ENCODE peak calls at places on chromosomes 1 and 21, in seven cellular contexts. One of them, this sample, is unnamed.
A peak's percentile ranks its signal among the peaks of the same experiment; 100 is the strongest.

GRCh38 chr1:117795190-117795589 is 134.2 kb downstream of the GDAP2 start:
- DNase-seq in uterus: no peak
- DNase-seq in fibroblast of pulmonary artery: peak; percentile 52
- DNase-seq in psoas muscle: peak; percentile 60
- DNase-seq in left ventricle myocardium inferior: peak; percentile 31
- DNase-seq in adrenal gland: peak; percentile 25
- DNase-seq in gastrocnemius medialis: no peak
- DNase-seq in this sample: peak; percentile 36

GRCh38 chr1:53326598-53327182 is 1.2 kb downstream of the LRP8 start:
- DNase-seq in psoas muscle: peak; percentile 56
- DNase-seq in uterus: no peak
- DNase-seq in adrenal gland: no peak
- DNase-seq in fibroblast of pulmonary artery: no peak
- DNase-seq in gastrocnemius medialis: no peak
- DNase-seq in left ventricle myocardium inferior: no peak
- DNase-seq in this sample: no peak

GRCh38 chr1:2341706-2342383 is 49.5 kb downstream of the MORN1 start:
- DNase-seq in adrenal gland: no peak
- DNase-seq in gastrocnemius medialis: no peak
- DNase-seq in uterus: no peak
- DNase-seq in psoas muscle: peak; percentile 40
- DNase-seq in left ventricle myocardium inferior: no peak
- DNase-seq in fibroblast of pulmonary artery: no peak
- DNase-seq in this sample: no peak

GRCh38 chr1:24142546-24143431 is at the start of gene IL22RA1:
- DNase-seq in uterus: no peak
- DNase-seq in left ventricle myocardium inferior: peak; percentile 30
- DNase-seq in adrenal gland: peak; percentile 35
- DNase-seq in gastrocnemius medialis: no peak
- DNase-seq in psoas muscle: no peak
- DNase-seq in fibroblast of pulmonary artery: no peak
- DNase-seq in this sample: no peak

GRCh38 chr1:205199090-205199930 is 12.2 kb downstream of the DSTYK start:
- DNase-seq in uterus: no peak
- DNase-seq in psoas muscle: no peak
- DNase-seq in adrenal gland: no peak
- DNase-seq in fibroblast of pulmonary artery: no peak
- DNase-seq in left ventricle myocardium inferior: no peak
- DNase-seq in gastrocnemius medialis: no peak
- DNase-seq in this sample: no peak

GRCh38 chr1:155218854-155219591 is 10.5 kb downstream of the MTX1 start:
- DNase-seq in gastrocnemius medialis: no peak
- DNase-seq in fibroblast of pulmonary artery: peak; percentile 81
- DNase-seq in adrenal gland: no peak
- DNase-seq in psoas muscle: no peak
- DNase-seq in uterus: peak; percentile 72
- DNase-seq in left ventricle myocardium inferior: no peak
- DNase-seq in this sample: no peak

GRCh38 chr1:87399264-87399663 is 70.6 kb downstream of the LMO4 start:
- DNase-seq in uterus: no peak
- DNase-seq in adrenal gland: no peak
- DNase-seq in gastrocnemius medialis: no peak
- DNase-seq in left ventricle myocardium inferior: no peak
- DNase-seq in fibroblast of pulmonary artery: no peak
- DNase-seq in psoas muscle: no peak
- DNase-seq in this sample: no peak

GRCh38 chr21:26179501-26179900 is 8.9 kb upstream of the APP start:
- DNase-seq in adrenal gland: no peak
- DNase-seq in uterus: no peak
- DNase-seq in gastrocnemius medialis: no peak
- DNase-seq in left ventricle myocardium inferior: no peak
- DNase-seq in fibroblast of pulmonary artery: no peak
- DNase-seq in psoas muscle: no peak
- DNase-seq in this sample: no peak

GRCh38 chr1:164725401-164725800 is 166.4 kb downstream of the PBX1 start:
- DNase-seq in gastrocnemius medialis: no peak
- DNase-seq in adrenal gland: no peak
- DNase-seq in psoas muscle: no peak
- DNase-seq in fibroblast of pulmonary artery: peak; percentile 66
- DNase-seq in left ventricle myocardium inferior: no peak
- DNase-seq in uterus: no peak
- DNase-seq in this sample: no peak

GRCh38 chr1:241847540-241847795 is 536 bp upstream of the EXO1 start:
- DNase-seq in left ventricle myocardium inferior: no peak
- DNase-seq in gastrocnemius medialis: no peak
- DNase-seq in psoas muscle: no peak
- DNase-seq in uterus: no peak
- DNase-seq in adrenal gland: no peak
- DNase-seq in fibroblast of pulmonary artery: no peak
- DNase-seq in this sample: no peak
- H3K4me3 ChIP-seq in left ventricle myocardium inferior: peak overlapping the region; percentile 80
- H3K4me3 ChIP-seq in gastrocnemius medialis: peak overlapping the region; percentile 93
- H3K4me3 ChIP-seq in psoas muscle: peak overlapping the region; percentile 75
- H3K4me3 ChIP-seq in uterus: peak overlapping the region; percentile 72
- H3K4me3 ChIP-seq in adrenal gland: peak overlapping the region; percentile 99
- H3K4me3 ChIP-seq in fibroblast of pulmonary artery: peak overlapping the region; percentile 90
- H3K4me3 ChIP-seq in this sample: peak overlapping the region; percentile 97

DNA sequence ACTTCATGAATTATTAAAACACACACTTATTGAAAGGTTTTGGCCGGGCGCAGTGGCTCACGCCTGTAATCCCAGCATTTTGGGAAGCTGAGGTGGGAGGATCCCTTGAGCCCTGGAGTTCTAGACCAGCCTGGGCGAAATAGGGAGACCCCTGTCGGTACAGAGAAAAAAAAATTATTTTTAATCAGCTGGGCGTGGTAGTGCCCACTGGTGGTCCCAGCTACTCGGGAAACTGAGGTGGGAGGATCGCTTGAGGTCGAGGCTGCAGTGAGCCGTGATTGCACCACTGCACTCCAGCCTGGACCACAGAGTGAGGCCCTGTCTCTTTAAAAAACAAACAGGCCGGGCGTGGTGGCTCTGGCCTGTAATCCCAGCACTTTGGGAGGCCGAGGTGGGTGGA is 1.7 kb downstream of the GABPB2 start:
- DNase-seq in uterus: no peak
- DNase-seq in left ventricle myocardium inferior: no peak
- DNase-seq in fibroblast of pulmonary artery: no peak
- DNase-seq in gastrocnemius medialis: no peak
- DNase-seq in adrenal gland: no peak
- DNase-seq in psoas muscle: no peak
- DNase-seq in this sample: no peak
- TF ChIP-seq CTCF in uterus: no peak
- TF ChIP-seq CTCF in left ventricle myocardium inferior: no peak
- TF ChIP-seq CTCF in fibroblast of pulmonary artery: no peak
- TF ChIP-seq CTCF in gastrocnemius medialis: no peak
- TF ChIP-seq CTCF in adrenal gland: no peak
- TF ChIP-seq CTCF in psoas muscle: no peak
- TF ChIP-seq CTCF in this sample: no peak

DNA sequence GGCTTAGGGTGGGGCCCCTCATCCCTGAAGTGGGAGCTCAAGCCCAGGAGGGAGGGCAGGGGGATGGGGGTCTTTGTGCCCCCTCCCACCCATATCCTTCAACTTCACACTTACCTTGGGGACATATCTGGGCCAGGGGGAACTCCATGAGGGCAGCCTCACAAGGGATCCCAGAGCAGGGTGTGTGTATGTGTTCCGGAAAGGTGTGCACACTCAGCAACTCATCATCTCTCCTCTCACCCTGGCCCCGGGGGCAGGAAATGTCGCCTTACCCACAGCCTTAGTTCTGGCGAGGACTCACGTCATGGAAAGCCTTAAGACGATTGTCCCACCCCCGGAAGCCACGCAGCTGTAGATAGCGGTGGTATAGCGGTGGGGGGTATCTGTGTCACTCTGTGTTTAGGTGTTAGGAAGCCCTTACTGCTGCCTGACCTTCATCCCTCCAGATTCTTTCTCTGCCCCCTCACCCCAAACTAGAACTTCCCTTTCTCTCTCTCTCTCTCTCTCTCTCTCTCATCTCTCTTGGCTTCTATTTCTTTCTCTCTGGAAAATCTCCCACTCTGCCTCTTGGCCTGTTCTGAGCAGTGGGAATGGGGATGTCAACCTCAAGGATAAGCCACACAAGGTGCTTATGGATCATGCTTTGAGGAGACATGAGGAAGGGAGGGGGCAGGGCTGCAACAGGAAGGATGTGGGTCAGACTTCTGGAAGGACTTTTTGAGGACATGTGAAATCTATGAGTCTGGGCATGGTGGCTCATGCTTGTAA is at the start of gene SH2D2A:
- DNase-seq in psoas muscle: peak; percentile 73
- DNase-seq in adrenal gland: peak; percentile 51
- DNase-seq in uterus: no peak
- DNase-seq in fibroblast of pulmonary artery: peak; percentile 66
- DNase-seq in left ventricle myocardium inferior: no peak
- DNase-seq in gastrocnemius medialis: no peak
- DNase-seq in this sample: no peak
- H3K4me3 ChIP-seq in psoas muscle: peak within 1 kb of the TSS; percentile 41
- H3K4me3 ChIP-seq in adrenal gland: no peak within 1 kb of the TSS
- H3K4me3 ChIP-seq in uterus: no peak within 1 kb of the TSS
- H3K4me3 ChIP-seq in fibroblast of pulmonary artery: no peak within 1 kb of the TSS
- H3K4me3 ChIP-seq in left ventricle myocardium inferior: peak within 1 kb of the TSS; percentile 65
- H3K4me3 ChIP-seq in gastrocnemius medialis: peak within 1 kb of the TSS; percentile 24
- H3K4me3 ChIP-seq in this sample: no peak within 1 kb of the TSS

GRCh38 chr1:44608141-44608540 is 66.1 kb downstream of the TMEM53 start:
- DNase-seq in uterus: no peak
- DNase-seq in psoas muscle: no peak
- DNase-seq in adrenal gland: no peak
- DNase-seq in gastrocnemius medialis: no peak
- DNase-seq in left ventricle myocardium inferior: no peak
- DNase-seq in fibroblast of pulmonary artery: no peak
- DNase-seq in this sample: no peak

GRCh38 chr1:44609768-44610526 is 64.3 kb downstream of the TMEM53 start:
- DNase-seq in left ventricle myocardium inferior: no peak
- DNase-seq in psoas muscle: no peak
- DNase-seq in uterus: no peak
- DNase-seq in adrenal gland: no peak
- DNase-seq in fibroblast of pulmonary artery: no peak
- DNase-seq in gastrocnemius medialis: no peak
- DNase-seq in this sample: no peak

GRCh38 chr1:44611419-44611818 is 62.9 kb downstream of the TMEM53 start:
- DNase-seq in left ventricle myocardium inferior: no peak
- DNase-seq in psoas muscle: peak; percentile 0
- DNase-seq in adrenal gland: no peak
- DNase-seq in gastrocnemius medialis: no peak
- DNase-seq in fibroblast of pulmonary artery: no peak
- DNase-seq in uterus: no peak
- DNase-seq in this sample: no peak

GRCh38 chr1:44610527-44611148 is 63.6 kb downstream of the TMEM53 start:
- DNase-seq in uterus: no peak
- DNase-seq in left ventricle myocardium inferior: no peak
- DNase-seq in gastrocnemius medialis: no peak
- DNase-seq in psoas muscle: no peak
- DNase-seq in adrenal gland: no peak
- DNase-seq in fibroblast of pulmonary artery: no peak
- DNase-seq in this sample: no peak

GRCh38 chr1:44609412-44609767 is 64.9 kb downstream of the TMEM53 start:
- DNase-seq in adrenal gland: peak; percentile 81
- DNase-seq in fibroblast of pulmonary artery: peak; percentile 46
- DNase-seq in left ventricle myocardium inferior: peak; percentile 39
- DNase-seq in psoas muscle: peak; percentile 82
- DNase-seq in gastrocnemius medialis: peak; percentile 23
- DNase-seq in uterus: peak; percentile 71
- DNase-seq in this sample: no peak
- TF ChIP-seq CTCF in adrenal gland: peak; percentile 33
- TF ChIP-seq CTCF in fibroblast of pulmonary artery: peak; percentile 58
- TF ChIP-seq CTCF in left ventricle myocardium inferior: peak; percentile 66
- TF ChIP-seq CTCF in psoas muscle: peak; percentile 72
- TF ChIP-seq CTCF in gastrocnemius medialis: peak; percentile 64
- TF ChIP-seq CTCF in uterus: peak; percentile 72
- TF ChIP-seq CTCF in this sample: peak; percentile 79

GRCh38 chr1:73593804-73594203 is 604.2 kb downstream of the LRRIQ3 start:
- DNase-seq in adrenal gland: peak; percentile 37
- DNase-seq in gastrocnemius medialis: no peak
- DNase-seq in uterus: no peak
- DNase-seq in fibroblast of pulmonary artery: no peak
- DNase-seq in left ventricle myocardium inferior: no peak
- DNase-seq in psoas muscle: no peak
- DNase-seq in this sample: no peak

DNA sequence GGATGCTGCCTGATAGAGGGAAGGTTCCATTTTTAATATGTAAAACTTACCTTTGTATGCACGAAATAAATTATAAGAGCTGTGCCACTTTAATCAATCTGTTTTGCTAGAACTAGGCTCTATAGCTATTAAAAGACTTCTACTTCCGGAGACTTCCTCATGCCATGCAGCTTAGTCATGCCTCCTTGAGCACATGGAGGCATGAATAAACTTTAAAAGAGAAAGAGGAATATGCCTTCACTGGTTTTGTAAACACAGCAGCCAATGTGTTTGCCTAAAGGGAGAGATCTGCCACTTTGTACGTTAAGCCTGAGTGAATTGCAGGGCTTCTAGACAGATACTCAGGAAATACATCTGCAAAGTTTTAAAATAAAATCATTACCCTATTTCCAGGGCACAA is 604.6 kb downstream of the LRRIQ3 start:
- DNase-seq in adrenal gland: peak; percentile 40
- DNase-seq in left ventricle myocardium inferior: no peak
- DNase-seq in psoas muscle: no peak
- DNase-seq in gastrocnemius medialis: no peak
- DNase-seq in uterus: no peak
- DNase-seq in fibroblast of pulmonary artery: peak; percentile 20
- DNase-seq in this sample: peak; percentile 2
- H3K4me3 ChIP-seq in adrenal gland: no peak overlapping the region
- H3K4me3 ChIP-seq in left ventricle myocardium inferior: no peak overlapping the region
- H3K4me3 ChIP-seq in psoas muscle: no peak overlapping the region
- H3K4me3 ChIP-seq in gastrocnemius medialis: no peak overlapping the region
- H3K4me3 ChIP-seq in uterus: no peak overlapping the region
- H3K4me3 ChIP-seq in fibroblast of pulmonary artery: no peak overlapping the region
- H3K4me3 ChIP-seq in this sample: no peak overlapping the region

GRCh38 chr1:160129966-160130365 is 14.4 kb downstream of the ATP1A2 start:
- DNase-seq in fibroblast of pulmonary artery: no peak
- DNase-seq in left ventricle myocardium inferior: no peak
- DNase-seq in psoas muscle: no peak
- DNase-seq in gastrocnemius medialis: no peak
- DNase-seq in adrenal gland: no peak
- DNase-seq in uterus: no peak
- DNase-seq in this sample: no peak
- TF ChIP-seq CTCF in fibroblast of pulmonary artery: no peak
- TF ChIP-seq CTCF in left ventricle myocardium inferior: no peak
- TF ChIP-seq CTCF in psoas muscle: no peak
- TF ChIP-seq CTCF in gastrocnemius medialis: no peak
- TF ChIP-seq CTCF in adrenal gland: no peak
- TF ChIP-seq CTCF in uterus: no peak
- TF ChIP-seq CTCF in this sample: no peak

GRCh38 chr1:31700468-31701136 is 3.2 kb downstream of the COL16A1 start:
- DNase-seq in uterus: no peak
- DNase-seq in left ventricle myocardium inferior: no peak
- DNase-seq in gastrocnemius medialis: no peak
- DNase-seq in adrenal gland: no peak
- DNase-seq in psoas muscle: no peak
- DNase-seq in fibroblast of pulmonary artery: no peak
- DNase-seq in this sample: no peak
- H3K4me3 ChIP-seq in uterus: no peak overlapping the region
- H3K4me3 ChIP-seq in left ventricle myocardium inferior: no peak overlapping the region
- H3K4me3 ChIP-seq in gastrocnemius medialis: no peak overlapping the region
- H3K4me3 ChIP-seq in adrenal gland: no peak overlapping the region
- H3K4me3 ChIP-seq in psoas muscle: no peak overlapping the region
- H3K4me3 ChIP-seq in fibroblast of pulmonary artery: no peak overlapping the region
- H3K4me3 ChIP-seq in this sample: peak overlapping the region; percentile 80